ENCODE peak calls at places on chromosomes 3 and 15, in six cellular contexts. S is T47D; B is astrocyte of the spinal cord; N is HFF-Myc; Z is stimulated activated CD4-positive, alpha-beta T cell treated with anti-CD3 and anti-CD28 coated beads, Interleukin-12 subunit alpha, Interleukin-12 subunit beta, amount 100 ng/mL, for 24 hours; O is endothelial cell. J is an unnamed sample.

GRCh38 chr3:4978966-4979400 is 254 bp upstream of the BHLHE40 start:
- DNase-seq in S (peak; percentile 99), B (peak; percentile 99), N (no peak), Z (peak; percentile 77), O (peak; percentile 77), J (peak; percentile 79)

GRCh38 chr15:30023798-30024295 is 58.9 kb upstream of the GOLGA8J start:
- DNase-seq in S (peak; percentile 34), B (peak; percentile 62), N (no peak), Z (no peak), O (no peak), J (no peak)

GRCh38 chr15:31328999-31329639 is 2.5 kb downstream of the KLF13 start:
- DNase-seq in S (no peak), B (no peak), N (no peak), Z (no peak), O (peak; percentile 31), J (no peak)

GRCh38 chr3:28388978-28389377 is 40.4 kb upstream of the AZI2 start:
- DNase-seq in S (no peak), B (no peak), N (no peak), Z (no peak), O (no peak), J (no peak)

GRCh38 chr3:50602675-50603191 is 8.8 kb downstream of the CISH start:
- DNase-seq in S (peak; percentile 86), B (no peak), N (no peak), Z (no peak), O (no peak), J (no peak)

GRCh38 chr3:36538405-36538804 is 158.1 kb downstream of the STAC start:
- DNase-seq in S (no peak), B (no peak), N (no peak), Z (no peak), O (no peak), J (no peak)

GRCh38 chr3:28836199-28836598 is 444.7 kb upstream of the RBMS3 start:
- DNase-seq in S (no peak), B (no peak), N (no peak), Z (no peak), O (no peak), J (no peak)

GRCh38 chr3:189071452-189071851 is 100.3 kb upstream of the TPRG1 start:
- DNase-seq in S (no peak), B (no peak), N (no peak), Z (no peak), O (no peak), J (no peak)

GRCh38 chr3:66475386-66476020 is 25.3 kb downstream of the LRIG1 start:
- DNase-seq in S (peak; percentile 93), B (no peak), N (no peak), Z (no peak), O (no peak), J (no peak)

GRCh38 chr3:61565569-61565968 is 4.2 kb downstream of the PTPRG start:
- DNase-seq in S (no peak), B (no peak), N (no peak), Z (no peak), O (no peak), J (no peak)

GRCh38 chr15:31440754-31441298 is 114.2 kb downstream of the KLF13 start:
- DNase-seq in S (peak; percentile 47), B (peak; percentile 14), N (no peak), Z (no peak), O (peak; percentile 34), J (no peak)

GRCh38 chr3:30286007-30286669 is 320.3 kb upstream of the TGFBR2 start:
- DNase-seq in S (no peak), B (peak; percentile 97), N (peak; percentile 87), Z (no peak), O (no peak), J (no peak)

GRCh38 chr15:60840306-60840702 is 361.4 kb upstream of the ICE2 start:
- DNase-seq in S (no peak), B (peak; percentile 34), N (no peak), Z (no peak), O (peak; percentile 8), J (no peak)

GRCh38 chr3:56557815-56558170 is 818 bp downstream of the CCDC66 start:
- DNase-seq in S (no peak), B (no peak), N (no peak), Z (no peak), O (no peak), J (no peak)